ENCODE peak calls at places on chromosomes 1 and 21, in four cellular contexts. M, B, H and J are unnamed samples.

GRCh38 chr1:156816561-156817328 is at the start of gene SH2D2A:
- DNase-seq in M (no peak), B (peak), H (peak), J (no peak)

GRCh38 chr21:36915701-36916075 is 50.8 kb downstream of the HLCS start:
- DNase-seq in M (no peak), B (no peak), H (peak), J (no peak)

GRCh38 chr1:46166521-46167462 is 8.1 kb upstream of the TSPAN1 start:
- DNase-seq in M (no peak), B (peak), H (peak), J (no peak)

GRCh38 chr1:3066250-3066711 is 2.7 kb upstream of the PRDM16 start:
- DNase-seq in M (no peak), B (no peak), H (peak), J (no peak)

GRCh38 chr1:236009857-236010256 is 55.0 kb downstream of the NID1 start:
- DNase-seq in M (peak), B (no peak), H (no peak), J (peak)

GRCh38 chr1:89546082-89546889 is 21.7 kb downstream of the LRRC8B start:
- DNase-seq in M (no peak), B (no peak), H (no peak), J (peak)

GRCh38 chr1:22206551-22207125 is 63.7 kb upstream of the WNT4 start:
- DNase-seq in M (no peak), B (no peak), H (no peak), J (peak)

GRCh38 chr1:71565267-71565666 is 484.4 kb upstream of the ZRANB2 start:
- DNase-seq in M (no peak), B (no peak), H (no peak), J (peak)

GRCh38 chr1:32759521-32759980 is 57.0 kb upstream of the SYNC start:
- DNase-seq in M (no peak), B (no peak), H (no peak), J (no peak)

GRCh38 chr1:8267307-8267706 is 50.6 kb upstream of the SLC45A1 start:
- DNase-seq in M (no peak), B (no peak), H (no peak), J (no peak)

GRCh38 chr1:43512681-43513080 is 18.0 kb upstream of the PTPRF start:
- DNase-seq in M (no peak), B (no peak), H (no peak), J (no peak)

GRCh38 chr1:79448426-79448825 is 441.9 kb upstream of the ADGRL4 start:
- DNase-seq in M (no peak), B (no peak), H (no peak), J (no peak)

GRCh38 chr1:31785020-31785946 is 21.1 kb upstream of the ADGRB2 start:
- DNase-seq in M (no peak), B (no peak), H (peak), J (no peak)

GRCh38 chr21:43203523-43204080 is 34.8 kb downstream of the CRYAA start:
- DNase-seq in M (no peak), B (no peak), H (peak), J (no peak)

GRCh38 chr1:16969057-16969609 is 11.3 kb downstream of the MFAP2 start:
- DNase-seq in M (no peak), B (no peak), H (no peak), J (no peak)

GRCh38 chr1:204716687-204717086 is 31.1 kb upstream of the LRRN2 start:
- DNase-seq in M (no peak), B (no peak), H (no peak), J (no peak)

GRCh38 chr1:153488731-153489130 is 28.3 kb upstream of the S100A7 start:
- DNase-seq in M (no peak), B (no peak), H (no peak), J (peak)

GRCh38 chr1:115642168-115643072 is 650 bp downstream of the VANGL1 start:
- DNase-seq in M (no peak), B (peak), H (peak), J (peak)

GRCh38 chr1:91397605-91398004 is 7.0 kb downstream of the HFM1 start:
- DNase-seq in M (no peak), B (no peak), H (no peak), J (no peak)

GRCh38 chr1:50426702-50427085 is 3.5 kb upstream of the DMRTA2 start:
- DNase-seq in M (no peak), B (no peak), H (no peak), J (no peak)

GRCh38 chr21:26591543-26591942 is 18.5 kb upstream of the CYYR1 start:
- DNase-seq in M (no peak), B (no peak), H (no peak), J (no peak)

GRCh38 chr1:191398551-191398950 is 759.7 kb upstream of the RGS18 start:
- DNase-seq in M (no peak), B (no peak), H (no peak), J (no peak)

GRCh38 chr1:116711061-116711582 is 43.1 kb upstream of the CD2 start:
- DNase-seq in M (no peak), B (no peak), H (no peak), J (no peak)

GRCh38 chr1:231844986-231845502 is 218.5 kb downstream of the DISC1 start:
- DNase-seq in M (no peak), B (no peak), H (no peak), J (peak)

GRCh38 chr1:54221867-54222484 is 22.0 kb downstream of the MRPL37 start:
- DNase-seq in M (no peak), B (no peak), H (peak), J (no peak)

GRCh38 chr1:43992232-43992995 is 1.0 kb downstream of the CCDC24 start:
- DNase-seq in M (no peak), B (no peak), H (no peak), J (no peak)

GRCh38 chr1:53826367-53826766 is 11.7 kb downstream of the NDC1 start:
- DNase-seq in M (peak), B (no peak), H (no peak), J (peak)

GRCh38 chr1:204651843-204652421 is 33.6 kb downstream of the LRRN2 start:
- DNase-seq in M (no peak), B (no peak), H (no peak), J (no peak)

GRCh38 chr1:229714964-229715603 is 89.0 kb downstream of the URB2 start:
- DNase-seq in M (no peak), B (no peak), H (no peak), J (no peak)

GRCh38 chr1:39754906-39755504 is 16.1 kb downstream of the OXCT2 start:
- DNase-seq in M (no peak), B (no peak), H (no peak), J (no peak)

GRCh38 chr1:236129315-236129714 is 13.0 kb upstream of the GPR137B start:
- DNase-seq in M (no peak), B (no peak), H (no peak), J (no peak)

GRCh38 chr1:84303154-84303830 is 1.8 kb downstream of the SAMD13 start:
- DNase-seq in M (no peak), B (no peak), H (no peak), J (no peak)

GRCh38 chr1:179883040-179883501 is 986 bp downstream of the TOR1AIP1 start:
- DNase-seq in M (no peak), B (no peak), H (no peak), J (no peak)

GRCh38 chr1:186494832-186495271 is 33.9 kb upstream of the PDC start:
- DNase-seq in M (no peak), B (no peak), H (no peak), J (no peak)

GRCh38 chr1:159444507-159444906 is 5.0 kb downstream of the OR10J1 start:
- DNase-seq in M (no peak), B (no peak), H (no peak), J (no peak)

GRCh38 chr1:18239671-18240070 is 132.1 kb downstream of the IGSF21 start:
- DNase-seq in M (no peak), B (no peak), H (no peak), J (no peak)

GRCh38 chr1:50603274-50604271 is 180.3 kb upstream of the DMRTA2 start:
- DNase-seq in M (no peak), B (no peak), H (no peak), J (peak)

GRCh38 chr21:32867587-32867986 is 96.0 kb upstream of the PAXBP1 start:
- DNase-seq in M (no peak), B (no peak), H (no peak), J (no peak)

GRCh38 chr1:228350831-228351781 is 55.5 kb downstream of the TRIM11 start:
- DNase-seq in M (no peak), B (no peak), H (peak), J (no peak)

GRCh38 chr21:46151261-46151988 is 4.0 kb downstream of the FTCD start:
- DNase-seq in M (no peak), B (no peak), H (peak), J (no peak)